ENCODE peak calls at places on chromosomes 4 and X, in seven cellular contexts. J is non-pigmented ciliary epithelial cell; T is RWPE1; G is lung; K is AG08395; S is activated CD4-positive, alpha-beta T cell treated with anti-CD3 and anti-CD28 coated beads, Interleukin-2, amount 50 U/mL, for 24 hours; D is dermis blood vessel endothelial cell. A is an unnamed sample.
A peak's percentile ranks its signal among the peaks of the same experiment; 100 is the strongest.

GRCh38 chrX:15903186-15903681 is 48.6 kb upstream of the AP1S2 start:
- DNase-seq in J (no peak), D (no peak), T (no peak), G (no peak), S (no peak), K (no peak), A (no peak)

GRCh38 chrX:12771445-12772069 is 19.7 kb upstream of the PRPS2 start:
- DNase-seq in G (peak; percentile 32), T (no peak), D (peak; percentile 70), K (peak; percentile 26), J (no peak), S (peak; percentile 42), A (no peak)

GRCh38 chrX:1178580-1179057 is 33.8 kb downstream of the CRLF2 start:
- DNase-seq in K (no peak), S (no peak), T (peak; percentile 40), D (no peak), G (no peak), J (peak; percentile 3), A (no peak)

GRCh38 chrX:10106801-10107200 is 50.0 kb upstream of the CLCN4 start:
- DNase-seq in T (no peak), J (no peak), S (peak; percentile 36), K (no peak), D (no peak), G (no peak), A (no peak)

GRCh38 chrX:129600981-129601424 is 53.8 kb downstream of the APLN start:
- DNase-seq in J (no peak), T (peak; percentile 26), G (no peak), S (no peak), D (peak; percentile 49), K (peak; percentile 46), A (no peak)

GRCh38 chrX:115268421-115268820 is 21.1 kb upstream of the LUZP4 start:
- DNase-seq in D (peak; percentile 19), J (no peak), T (no peak), S (no peak), K (no peak), G (no peak), A (no peak)

GRCh38 chrX:67564475-67564874 is 20.7 kb downstream of the AR start:
- DNase-seq in K (no peak), T (no peak), S (no peak), J (no peak), D (no peak), G (no peak), A (no peak)

GRCh38 chrX:13658602-13659001 is 5.7 kb downstream of the TCEANC start:
- DNase-seq in S (peak; percentile 21), D (peak; percentile 67), T (peak; percentile 13), J (no peak), K (peak; percentile 51), G (no peak), A (no peak)

GRCh38 chr4:3345384-3345783 is 52.6 kb downstream of the RGS12 start:
- DNase-seq in J (no peak), K (no peak), S (no peak), G (no peak), T (no peak), D (no peak), A (no peak)

GRCh38 chrX:10619311-10620015 is 922 bp downstream of the MID1 start:
- DNase-seq in J (no peak), K (no peak), D (no peak), S (no peak), G (no peak), T (no peak), A (no peak)

GRCh38 chrX:129698150-129698549 is 40.6 kb upstream of the XPNPEP2 start:
- DNase-seq in S (no peak), K (no peak), T (peak; percentile 36), D (no peak), J (no peak), G (no peak), A (no peak)

GRCh38 chr4:170109586-170110289 is 20.0 kb upstream of the AADAT start:
- DNase-seq in J (no peak), D (no peak), S (no peak), K (peak; percentile 64), T (no peak), G (no peak), A (no peak)

GRCh38 chrX:13938766-13939530 is 90.7 kb downstream of the GEMIN8 start:
- DNase-seq in K (no peak), S (no peak), D (no peak), J (no peak), G (no peak), T (no peak), A (no peak)

GRCh38 chr4:114040319-114041116 is 61.1 kb upstream of the ARSJ start:
- DNase-seq in G (no peak), K (no peak), T (no peak), J (no peak), D (no peak), S (no peak), A (no peak)

GRCh38 chrX:2638279-2638678 is 52.8 kb upstream of the CD99 start:
- DNase-seq in K (no peak), D (no peak), S (no peak), G (no peak), J (no peak), T (no peak), A (no peak)

GRCh38 chr4:85495621-85496020 is 20.7 kb downstream of the ARHGAP24 start:
- DNase-seq in S (no peak), K (no peak), T (no peak), J (no peak), D (peak; percentile 18), G (no peak), A (no peak)

A was measured in thoracic aorta.